ENCODE peak calls at places on chromosomes 11 and 22, in nine cellular contexts. J is fibroblast of the aortic adventitia, F is upper lobe of right lung, L is fibroblast of mammary gland, N is GM12865, C is fibroblast of lung, H is neural progenitor cell, D is A549, I is fibroblast of pulmonary artery. G is an unnamed sample.

GRCh38 chr11:94417386-94417987 is 16.3 kb upstream of the GPR83 start:
- DNase-seq in L (peak; percentile 54), D (peak; percentile 28), I (peak; percentile 63), H (peak; percentile 54), N (peak; percentile 12), F (no peak), J (peak; percentile 77), C (peak; percentile 30), G (peak; percentile 61)

GRCh38 chr11:108624196-108624925 is 30.8 kb upstream of the EXPH5 start:
- DNase-seq in D (no peak), N (no peak), H (no peak), I (no peak), C (no peak), L (no peak), J (peak; percentile 13), F (no peak), G (no peak)

GRCh38 chr11:46724088-46724487 is 5.1 kb downstream of the F2 start:
- DNase-seq in H (no peak), I (no peak), N (no peak), J (peak; percentile 16), C (peak; percentile 17), F (no peak), L (no peak), D (no peak), G (no peak)

GRCh38 chr11:70471254-70471653 is 72.9 kb downstream of the CTTN start:
- DNase-seq in N (peak; percentile 76), D (peak; percentile 51), I (peak; percentile 47), C (no peak), F (peak; percentile 51), J (peak; percentile 18), H (peak; percentile 78), L (peak; percentile 25), G (peak; percentile 53)

GRCh38 chr22:37747090-37747714 is 50.4 kb downstream of the TRIOBP start:
- DNase-seq in D (peak; percentile 55), L (peak; percentile 71), N (peak; percentile 14), C (peak; percentile 47), J (peak; percentile 48), I (peak; percentile 44), H (peak; percentile 31), F (no peak), G (peak; percentile 62)

GRCh38 chr11:66579017-66579606 is 10.7 kb upstream of the CTSF start:
- DNase-seq in H (peak; percentile 83), I (peak; percentile 82), F (peak; percentile 89), C (peak; percentile 73), J (peak; percentile 74), N (peak; percentile 65), D (peak; percentile 62), L (peak; percentile 83), G (peak; percentile 79)

GRCh38 chr22:45460288-45461109 is 42.2 kb upstream of the FBLN1 start:
- DNase-seq in L (peak; percentile 90), I (peak; percentile 65), J (peak; percentile 96), N (no peak), H (no peak), F (no peak), C (no peak), D (no peak), G (peak; percentile 92)

GRCh38 chr11:125285844-125286243 is 121.3 kb downstream of the PKNOX2 start:
- DNase-seq in F (no peak), D (no peak), H (no peak), C (no peak), N (no peak), L (no peak), J (no peak), I (no peak), G (no peak)

DNA sequence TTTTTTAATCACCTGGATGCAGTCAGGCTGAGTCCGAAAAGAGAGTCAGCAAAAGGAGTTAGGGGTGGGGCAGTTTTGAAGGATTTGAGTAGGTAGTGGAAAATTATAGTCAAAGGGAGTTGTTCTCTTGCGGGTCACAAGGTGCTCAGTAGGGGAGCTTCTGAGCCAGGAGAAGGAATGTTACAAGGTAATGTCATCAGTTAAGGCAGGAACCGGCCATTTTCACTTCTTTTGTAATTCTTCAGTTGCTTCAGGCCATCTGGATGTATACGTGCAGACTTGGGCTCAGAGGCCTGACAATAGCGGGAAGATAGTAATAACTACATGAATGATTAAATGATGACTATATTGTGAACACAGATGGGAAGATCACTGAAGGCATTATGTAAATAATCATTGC is 6.2 kb downstream of the SC5D start:
- DNase-seq in I (no peak), F (no peak), J (no peak), L (peak; percentile 12), H (no peak), C (no peak), N (no peak), D (no peak), G (no peak)
- H3K4me3 ChIP-seq in I (no peak overlapping the region), F (no peak overlapping the region), J (no peak overlapping the region), L (no peak overlapping the region), H (no peak overlapping the region), C (no peak overlapping the region), N (no peak overlapping the region), D (no peak overlapping the region), G (no peak overlapping the region)

DNA sequence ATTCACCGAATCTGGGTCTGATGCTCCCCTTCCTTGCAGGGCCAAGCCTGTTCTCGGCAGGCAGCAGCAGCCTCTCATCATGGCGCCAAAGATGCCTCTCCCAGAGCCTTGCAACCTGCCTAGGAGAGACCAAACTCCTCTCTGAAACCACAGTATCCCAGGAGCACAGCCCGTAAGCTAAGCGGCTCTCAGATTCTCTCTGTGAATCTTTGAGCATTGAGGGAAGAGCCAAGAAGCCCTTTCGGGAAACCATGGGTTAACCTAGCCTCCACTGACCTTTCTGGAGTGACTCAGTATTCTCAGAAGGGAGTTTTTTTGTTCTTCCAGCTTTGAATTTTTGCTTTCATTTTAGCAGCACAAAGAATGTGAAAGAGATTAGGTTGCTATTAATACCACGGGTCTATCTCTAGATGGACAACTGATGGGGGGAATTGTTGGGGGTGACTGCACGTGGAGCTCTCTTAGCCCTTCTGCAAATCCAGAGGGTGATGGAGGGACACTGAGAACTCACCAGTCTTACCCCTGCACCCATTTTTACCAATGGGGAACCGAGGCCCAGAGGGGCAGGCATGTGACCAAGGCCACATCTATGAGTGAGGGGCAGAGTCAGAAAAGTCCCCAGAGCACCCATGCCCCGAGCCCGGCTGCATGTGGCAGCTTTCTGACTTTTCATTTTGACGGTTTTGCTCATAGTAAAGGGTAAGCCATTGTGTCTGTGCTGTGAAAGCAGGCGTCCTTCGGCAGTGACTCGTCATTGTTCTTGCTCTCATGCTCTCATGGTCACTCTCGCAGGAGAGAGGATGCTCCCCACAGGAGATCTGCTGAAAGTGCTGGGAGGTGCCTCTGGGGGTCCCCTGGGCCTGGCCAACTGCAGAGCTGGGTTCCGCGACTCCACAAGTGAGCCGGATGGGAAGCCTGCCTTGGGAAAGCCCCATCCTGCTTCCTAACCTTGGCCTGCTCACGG is 36.0 kb downstream of the IRAG1 start:
- DNase-seq in N (peak; percentile 72), C (peak; percentile 86), L (peak; percentile 80), J (peak; percentile 85), D (peak; percentile 25), H (no peak), F (no peak), I (peak; percentile 75), G (peak; percentile 84)
- TF ChIP-seq CTCF in N (no peak), C (no peak), L (no peak), J (no peak), D (no peak), H (no peak), F (no peak), I (no peak), G (no peak)

GRCh38 chr11:3902441-3902840 is 47.0 kb downstream of the STIM1 start:
- DNase-seq in N (no peak), F (no peak), H (no peak), J (no peak), L (no peak), I (no peak), C (no peak), D (no peak), G (no peak)
- H3K4me3 ChIP-seq in N (no peak overlapping the region), F (no peak overlapping the region), H (no peak overlapping the region), J (no peak overlapping the region), L (no peak overlapping the region), I (no peak overlapping the region), C (no peak overlapping the region), D (no peak overlapping the region), G (no peak overlapping the region)

DNA sequence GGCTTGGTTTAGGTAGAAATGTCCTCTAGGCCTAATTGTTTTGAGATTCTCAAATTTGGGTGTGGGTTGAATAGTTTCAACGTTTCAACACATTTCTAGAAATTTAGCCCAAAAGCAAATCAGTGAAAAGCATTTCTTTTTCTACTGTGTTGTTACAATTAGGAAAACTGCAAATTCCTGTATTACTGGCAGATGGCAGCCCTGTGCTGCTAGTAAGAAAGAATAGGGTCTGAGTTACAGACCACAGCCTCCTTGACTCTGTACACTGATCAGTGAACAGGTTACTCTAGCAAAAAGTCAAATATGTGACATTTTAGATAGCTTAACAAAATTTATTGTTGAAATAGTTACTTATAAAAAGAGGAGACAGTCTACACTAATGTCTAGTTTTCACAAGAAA is 703.0 kb downstream of the JRKL start:
- DNase-seq in J (no peak), L (no peak), H (peak; percentile 25), C (no peak), D (no peak), N (no peak), I (no peak), F (no peak), G (no peak)
- TF ChIP-seq CTCF in J (no peak), L (no peak), H (peak; percentile 42), C (no peak), D (no peak), N (no peak), I (no peak), F (no peak), G (no peak)

DNA sequence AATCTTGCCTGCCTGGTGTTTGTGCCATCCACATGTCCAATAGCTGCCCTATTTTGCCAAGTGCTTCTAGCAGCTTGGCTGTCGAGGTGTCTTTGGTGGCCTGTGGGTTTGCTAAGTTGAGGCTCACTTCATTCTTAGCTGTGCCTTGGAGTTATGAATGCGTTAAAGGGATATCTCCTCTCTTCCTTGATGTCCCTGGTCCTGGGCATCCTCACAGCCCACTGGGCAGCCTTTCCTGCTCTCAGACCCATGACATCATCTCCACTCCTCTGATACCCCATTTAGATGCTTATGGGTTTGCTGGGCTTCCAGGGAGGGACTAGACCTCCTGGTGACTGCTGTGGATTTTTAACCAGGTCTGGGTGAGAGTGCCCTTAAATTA is 1.3 kb downstream of the LDLRAD3 start:
- DNase-seq in J (no peak), N (no peak), I (no peak), H (no peak), F (no peak), C (no peak), D (no peak), L (no peak), G (no peak)
- H3K4me3 ChIP-seq in J (peak overlapping the region; percentile 84), N (no peak overlapping the region), I (peak overlapping the region; percentile 81), H (peak overlapping the region; percentile 88), F (peak overlapping the region; percentile 57), C (peak overlapping the region; percentile 67), D (peak overlapping the region; percentile 89), L (peak overlapping the region; percentile 81), G (peak overlapping the region; percentile 79)

G was measured in cardiac fibroblast.